ENCODE peak calls at places on chromosomes 1 and 21, in four cellular contexts. N, S, U and J are unnamed samples.

GRCh38 chr1:111249960-111250359 is 22.4 kb downstream of the CHI3L2 start:
- DNase-seq in S (no peak), U (no peak), N (peak; percentile 18), J (no peak)

GRCh38 chr21:42596657-42597056 is 56.8 kb upstream of the PDE9A start:
- DNase-seq in N (no peak), U (no peak), S (no peak), J (no peak)

GRCh38 chr1:235832011-235832410 is 34.7 kb downstream of the LYST start:
- DNase-seq in N (no peak), S (no peak), U (no peak), J (no peak)

GRCh38 chr1:230127105-230128054 is 60.3 kb downstream of the GALNT2 start:
- DNase-seq in U (no peak), S (no peak), N (peak; percentile 81), J (no peak)

GRCh38 chr1:151553659-151554058 is 13.6 kb downstream of the TUFT1 start:
- DNase-seq in S (peak; percentile 75), N (no peak), U (no peak), J (no peak)

GRCh38 chr1:204791453-204792366 is 79.0 kb upstream of the NFASC start:
- DNase-seq in N (peak; percentile 91), S (peak; percentile 35), U (peak; percentile 95), J (peak; percentile 92)

GRCh38 chr1:153534226-153534932 is 1.4 kb downstream of the S100A6 start:
- DNase-seq in U (no peak), N (no peak), S (peak; percentile 50), J (no peak)

GRCh38 chr21:45281411-45282282 is 6.0 kb downstream of the POFUT2 start:
- DNase-seq in N (no peak), U (no peak), S (no peak), J (peak; percentile 23)

GRCh38 chr1:174953657-174954435 is 45.9 kb upstream of the CACYBP start:
- DNase-seq in U (no peak), N (peak; percentile 57), S (no peak), J (no peak)

GRCh38 chr1:47893412-47893811 is 103.8 kb downstream of the TRABD2B start:
- DNase-seq in N (no peak), S (no peak), U (no peak), J (no peak)

GRCh38 chr1:211628446-211628845 is 47.0 kb downstream of the NEK2 start:
- DNase-seq in N (no peak), S (no peak), U (no peak), J (no peak)

GRCh38 chr1:61606448-61607312 is 118.3 kb downstream of the TM2D1 start:
- DNase-seq in U (no peak), N (no peak), S (no peak), J (no peak)

GRCh38 chr1:2945821-2946231 is 75.4 kb upstream of the ACTRT2 start:
- DNase-seq in S (no peak), U (no peak), N (no peak), J (no peak)

GRCh38 chr1:226882631-226883409 is 12.4 kb downstream of the PSEN2 start:
- DNase-seq in U (no peak), S (peak; percentile 69), N (no peak), J (no peak)

GRCh38 chr1:53104289-53104913 is 38.0 kb downstream of the SLC1A7 start:
- DNase-seq in S (no peak), U (no peak), N (peak; percentile 45), J (no peak)

GRCh38 chr1:94069649-94070285 is 51.2 kb downstream of the ABCA4 start:
- DNase-seq in N (no peak), U (no peak), S (peak; percentile 31), J (no peak)

GRCh38 chr1:225881081-225882007 is 836 bp downstream of the TMEM63A start:
- DNase-seq in S (peak; percentile 60), U (no peak), N (peak; percentile 79), J (peak; percentile 56)

GRCh38 chr1:225879521-225880209 is 2.5 kb downstream of the TMEM63A start:
- DNase-seq in U (no peak), N (no peak), S (no peak), J (no peak)

GRCh38 chr1:225882008-225882698 is at the start of gene TMEM63A:
- DNase-seq in S (peak; percentile 76), U (peak; percentile 96), N (peak; percentile 93), J (peak; percentile 91)

GRCh38 chr1:225880210-225880584 is 2.0 kb downstream of the TMEM63A start:
- DNase-seq in N (no peak), S (no peak), U (no peak), J (no peak)

DNA sequence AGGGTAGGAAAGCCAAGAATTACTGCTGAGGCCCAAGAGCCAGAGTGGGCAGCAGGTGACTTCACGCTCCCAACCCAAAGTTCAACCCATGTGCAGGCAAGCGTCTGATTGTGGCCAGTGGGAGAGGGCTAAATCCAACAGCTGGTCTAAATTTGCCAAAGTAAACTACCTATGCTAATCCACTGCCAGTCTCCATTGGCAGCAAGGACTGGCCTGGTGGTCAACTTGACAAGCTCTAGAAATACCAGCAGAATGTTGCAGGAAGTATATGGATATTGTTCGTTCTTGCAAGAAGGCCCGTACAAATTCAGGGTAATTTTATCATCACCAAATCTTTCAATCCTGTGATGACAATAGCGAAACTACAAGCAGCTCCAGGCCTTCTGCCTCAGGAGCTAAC is 1.5 kb downstream of the TMEM63A start:
- DNase-seq in N (no peak), S (no peak), U (no peak), J (no peak)
- H2AK5ac ChIP-seq in N (no peak overlapping the region), S (no peak overlapping the region), U (peak overlapping the region; percentile 30), J (no peak overlapping the region)

GRCh38 chr1:44318097-44319088 is 36.7 kb downstream of the ERI3 start:
- DNase-seq in U (peak; percentile 74), S (peak; percentile 23), N (peak; percentile 65), J (peak; percentile 82)

GRCh38 chr1:44315521-44315920 is 39.5 kb downstream of the ERI3 start:
- DNase-seq in U (no peak), S (no peak), N (peak; percentile 26), J (no peak)

GRCh38 chr1:44314401-44314800 is 40.7 kb downstream of the ERI3 start:
- DNase-seq in S (no peak), U (no peak), N (peak; percentile 47), J (peak; percentile 36)

GRCh38 chr1:44313265-44313918 is 41.7 kb downstream of the ERI3 start:
- DNase-seq in U (no peak), S (no peak), N (no peak), J (no peak)

DNA sequence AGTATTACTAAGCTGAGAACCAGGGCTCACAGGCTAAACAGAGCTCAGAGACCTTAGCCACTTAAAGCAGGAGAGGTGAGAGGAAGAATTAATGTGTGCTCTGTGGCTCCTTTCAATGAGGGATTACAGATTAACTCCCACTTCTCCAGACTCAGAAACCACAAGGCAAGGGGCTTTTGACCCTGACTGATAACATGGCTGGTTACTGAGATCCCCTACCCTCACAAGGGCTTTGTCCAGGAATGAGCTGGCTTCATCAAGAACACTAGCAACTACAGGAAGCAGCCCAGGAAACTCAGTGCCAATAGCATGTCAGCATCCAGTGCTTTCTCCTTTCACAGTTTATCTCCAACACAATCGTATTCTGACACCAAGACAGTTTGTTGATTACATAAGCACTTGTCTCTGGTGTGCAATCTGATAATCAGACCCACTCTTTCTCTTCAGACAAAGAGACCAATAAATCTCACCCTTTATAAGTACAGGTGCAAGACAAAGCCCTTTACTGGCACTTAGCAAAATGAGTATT is 38.8 kb downstream of the ERI3 start:
- DNase-seq in N (peak; percentile 78), S (no peak), U (no peak), J (no peak)
- H3K56ac ChIP-seq in N (no peak overlapping the region), S (no peak overlapping the region), U (no peak overlapping the region), J (no peak overlapping the region)

DNA sequence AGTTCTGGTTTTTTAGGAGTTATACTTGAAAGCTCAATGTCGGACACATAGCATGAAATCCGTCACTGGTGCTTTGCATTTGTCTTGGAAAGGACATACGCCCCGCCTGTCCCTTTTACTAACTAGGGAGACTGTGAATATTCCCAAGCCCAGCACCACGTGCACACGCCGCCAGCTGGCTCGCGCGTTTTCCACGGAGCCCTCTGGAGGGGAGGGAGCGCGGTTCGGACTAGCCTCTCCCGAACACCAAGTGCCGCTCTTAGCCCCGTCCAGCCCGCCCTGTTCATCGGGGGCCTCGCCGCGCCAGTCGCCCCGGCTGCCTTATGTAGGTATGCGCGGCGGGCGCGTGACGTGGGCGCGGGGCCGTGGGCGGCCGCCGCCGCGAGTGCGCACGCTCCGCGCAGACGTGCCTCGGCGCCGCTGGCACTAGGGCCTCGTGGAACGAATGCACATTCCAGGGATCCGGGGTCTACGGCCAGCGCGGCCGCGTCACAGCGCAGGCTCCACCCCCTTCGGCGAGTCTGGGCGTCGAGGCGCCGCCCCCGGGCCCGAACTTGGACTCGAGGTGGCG is 689 bp upstream of the IRF2BP2 start:
- DNase-seq in S (peak; percentile 95), U (peak; percentile 93), N (peak; percentile 92), J (peak; percentile 90)
- H2AK5ac ChIP-seq in S (peak overlapping the region; percentile 87), U (no peak overlapping the region), N (no peak overlapping the region), J (no peak overlapping the region)

GRCh38 chr1:214154596-214155261 is 126.2 kb upstream of the SMYD2 start:
- DNase-seq in N (peak; percentile 56), S (no peak), U (no peak), J (no peak)
- H3K56ac ChIP-seq in N (no peak overlapping the region), S (no peak overlapping the region), U (no peak overlapping the region), J (no peak overlapping the region)

DNA sequence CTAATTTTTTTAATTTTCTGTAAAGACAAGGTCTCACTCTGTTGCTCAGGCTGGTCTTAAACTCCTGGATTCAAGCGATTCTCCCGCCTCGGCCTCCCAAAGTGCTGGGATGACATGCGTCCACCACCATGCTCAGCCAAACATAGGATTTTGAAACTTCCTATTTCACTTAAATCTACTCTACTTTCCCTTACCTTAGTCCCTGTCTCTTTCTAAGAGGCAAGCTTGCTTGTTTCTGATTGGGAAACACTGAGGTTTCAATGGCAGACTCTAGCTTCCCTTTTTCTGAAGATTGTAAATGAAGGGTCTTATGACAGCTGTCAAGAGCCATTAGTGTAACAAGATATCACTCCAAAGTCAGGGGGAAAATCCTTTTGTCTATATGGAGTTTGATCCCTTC is 23.6 kb upstream of the LMO4 start:
- DNase-seq in S (no peak), N (no peak), U (no peak), J (no peak)
- H2AK5ac ChIP-seq in S (no peak overlapping the region), N (no peak overlapping the region), U (no peak overlapping the region), J (no peak overlapping the region)

DNA sequence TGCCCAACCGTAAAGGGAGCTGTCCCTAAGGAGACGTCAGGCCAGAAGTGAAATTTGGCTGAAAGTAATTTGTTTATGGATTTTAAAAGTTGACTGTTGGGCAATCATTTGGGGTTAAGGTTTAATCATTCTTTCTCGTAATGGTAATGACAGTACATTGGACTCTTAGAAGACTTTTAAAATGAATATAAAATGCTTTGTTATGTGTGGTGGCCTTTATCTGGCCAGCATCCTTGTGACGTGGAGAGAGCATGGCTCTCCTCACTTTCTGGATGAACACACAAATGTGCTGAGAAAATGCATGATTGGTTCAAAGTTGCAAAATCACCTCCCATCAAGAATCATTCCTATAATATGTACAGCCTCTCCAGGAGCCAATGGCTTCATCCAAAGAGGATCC is 160.2 kb downstream of the DHRS3 start:
- DNase-seq in S (no peak), U (no peak), N (no peak), J (no peak)
- H3K56ac ChIP-seq in S (peak overlapping the region; percentile 47), U (no peak overlapping the region), N (no peak overlapping the region), J (no peak overlapping the region)

DNA sequence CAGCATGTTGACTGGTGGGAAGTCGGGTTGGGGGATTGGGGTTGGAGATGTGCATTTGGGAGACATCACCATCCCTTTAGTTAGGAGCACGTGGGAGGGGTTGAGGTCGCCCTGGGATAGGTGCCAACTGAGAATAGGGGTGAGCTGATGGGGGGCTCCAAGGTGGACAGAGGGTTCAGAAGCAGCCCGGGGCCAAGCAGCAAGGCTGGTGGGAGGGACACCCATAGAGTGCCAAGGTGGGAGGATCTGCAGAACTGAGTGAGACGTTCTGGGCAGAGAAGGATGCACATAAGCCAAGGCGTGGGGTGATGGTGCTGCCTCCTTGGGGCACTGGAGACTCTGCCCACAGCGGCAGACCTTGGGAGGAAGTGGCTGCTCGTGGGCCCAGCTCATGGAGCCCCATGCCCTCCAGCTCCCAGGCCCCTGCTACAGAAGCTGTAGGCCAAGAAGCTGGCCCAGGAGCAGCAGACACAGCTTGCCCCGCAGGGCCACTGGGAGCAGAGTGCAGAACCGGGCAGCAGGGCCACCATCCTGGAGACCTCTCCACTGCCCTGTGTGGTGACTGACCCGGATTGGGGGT is 31.4 kb upstream of the PKP1 start:
- DNase-seq in N (no peak), U (no peak), S (no peak), J (no peak)
- H2AK5ac ChIP-seq in N (no peak overlapping the region), U (no peak overlapping the region), S (no peak overlapping the region), J (no peak overlapping the region)